ENCODE peak calls at places on chromosomes 1 and 21, in ten cellular contexts. T is uterus, N is GM23248, D is fibroblast of lung, X is cardiac muscle cell, U is GM23338, V is pancreas, K is endothelial cell of umbilical vein, R is psoas muscle, S is heart left ventricle. Q is an unnamed sample.
A peak's percentile ranks its signal among the peaks of the same experiment; 100 is the strongest.

GRCh38 chr1:234893725-234894630 is 234.7 kb downstream of the TOMM20 start:
- DNase-seq in T (no peak), S (no peak), N (peak; percentile 91), D (peak; percentile 59), U (no peak), V (no peak), X (peak; percentile 52), R (no peak), K (peak; percentile 98), Q (no peak)

GRCh38 chr21:45406801-45407628 is 2.0 kb downstream of the COL18A1 start:
- DNase-seq in V (peak; percentile 49), K (peak; percentile 21), D (no peak), X (no peak), T (no peak), S (peak; percentile 36), N (peak; percentile 10), U (peak; percentile 92), R (peak; percentile 30), Q (peak; percentile 59)

GRCh38 chr1:18907021-18907913 is 4.9 kb upstream of the ALDH4A1 start:
- DNase-seq in D (peak; percentile 74), U (peak; percentile 77), V (no peak), X (peak; percentile 76), N (peak; percentile 71), T (peak; percentile 64), S (peak; percentile 71), K (peak; percentile 79), R (peak; percentile 60), Q (peak; percentile 87)

GRCh38 chr1:223106856-223107255 is 36.2 kb downstream of the TLR5 start:
- DNase-seq in D (peak; percentile 26), V (no peak), R (no peak), K (peak; percentile 56), S (peak; percentile 54), N (no peak), X (peak; percentile 71), U (no peak), T (no peak), Q (no peak)

GRCh38 chr1:224450956-224451350 is 16.4 kb upstream of the WDR26 start:
- DNase-seq in V (no peak), T (no peak), X (no peak), U (no peak), K (no peak), S (no peak), R (no peak), N (no peak), D (no peak), Q (no peak)

GRCh38 chr1:107277022-107277421 is 136.2 kb downstream of the NTNG1 start:
- DNase-seq in T (no peak), K (peak; percentile 21), S (no peak), N (peak; percentile 84), V (no peak), R (no peak), D (peak; percentile 69), X (peak; percentile 54), U (peak; percentile 85), Q (no peak)

GRCh38 chr1:153549741-153550397 is 811 bp upstream of the S100A3 start:
- DNase-seq in S (no peak), U (no peak), X (no peak), D (no peak), K (no peak), N (no peak), R (no peak), T (peak; percentile 18), V (no peak), Q (peak; percentile 43)

GRCh38 chr1:9143250-9143649 is 14.3 kb upstream of the GPR157 start:
- DNase-seq in R (peak; percentile 50), S (no peak), D (peak; percentile 86), U (no peak), T (no peak), V (no peak), K (no peak), N (peak; percentile 88), X (peak; percentile 86), Q (no peak)

GRCh38 chr1:22709891-22710687 is 550 bp upstream of the EPHB2 start:
- DNase-seq in K (peak; percentile 49), R (peak; percentile 74), S (peak; percentile 57), U (peak; percentile 78), D (peak; percentile 71), V (peak; percentile 79), T (peak; percentile 74), N (peak; percentile 81), X (peak; percentile 85), Q (no peak)

GRCh38 chr1:244858357-244858756 is 6.0 kb downstream of the HNRNPU start:
- DNase-seq in K (no peak), X (no peak), N (no peak), U (no peak), S (no peak), D (no peak), R (no peak), V (no peak), T (no peak), Q (no peak)

GRCh38 chr1:89779541-89779940 is 41.3 kb upstream of the LRRC8D start:
- DNase-seq in S (no peak), K (no peak), X (no peak), T (no peak), V (no peak), R (no peak), N (no peak), U (no peak), D (no peak), Q (no peak)

DNA sequence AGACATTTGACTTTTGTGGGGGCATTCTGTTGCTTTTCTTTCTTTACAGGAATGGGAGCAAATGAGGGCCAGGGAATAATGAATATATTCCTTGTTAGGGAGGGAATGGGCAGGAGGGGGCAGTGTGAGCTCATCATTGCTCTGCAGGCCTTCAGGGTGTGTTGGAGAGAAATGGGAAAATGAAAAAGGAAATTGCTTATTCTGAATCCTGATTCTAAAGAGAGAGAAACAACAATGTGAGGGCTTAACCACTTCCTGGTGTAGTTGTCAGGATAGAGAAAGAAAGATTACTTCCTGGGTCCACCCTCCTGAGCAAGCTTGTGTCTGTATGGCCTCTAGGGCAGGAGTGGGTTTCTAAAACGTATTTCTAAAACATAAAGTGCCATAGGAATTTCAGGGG is 28.3 kb downstream of the VANGL2 start:
- DNase-seq in V (no peak), X (peak; percentile 72), K (peak; percentile 30), N (peak; percentile 63), R (no peak), U (peak; percentile 70), D (peak; percentile 55), T (no peak), S (no peak), Q (no peak)
- H3K27ac ChIP-seq in V (no peak overlapping the region), X (no peak overlapping the region), K (no peak overlapping the region), N (no peak overlapping the region), R (no peak overlapping the region), U (no peak overlapping the region), D (no peak overlapping the region), T (no peak overlapping the region), S (peak overlapping the region; percentile 11), Q (peak overlapping the region; percentile 86)

DNA sequence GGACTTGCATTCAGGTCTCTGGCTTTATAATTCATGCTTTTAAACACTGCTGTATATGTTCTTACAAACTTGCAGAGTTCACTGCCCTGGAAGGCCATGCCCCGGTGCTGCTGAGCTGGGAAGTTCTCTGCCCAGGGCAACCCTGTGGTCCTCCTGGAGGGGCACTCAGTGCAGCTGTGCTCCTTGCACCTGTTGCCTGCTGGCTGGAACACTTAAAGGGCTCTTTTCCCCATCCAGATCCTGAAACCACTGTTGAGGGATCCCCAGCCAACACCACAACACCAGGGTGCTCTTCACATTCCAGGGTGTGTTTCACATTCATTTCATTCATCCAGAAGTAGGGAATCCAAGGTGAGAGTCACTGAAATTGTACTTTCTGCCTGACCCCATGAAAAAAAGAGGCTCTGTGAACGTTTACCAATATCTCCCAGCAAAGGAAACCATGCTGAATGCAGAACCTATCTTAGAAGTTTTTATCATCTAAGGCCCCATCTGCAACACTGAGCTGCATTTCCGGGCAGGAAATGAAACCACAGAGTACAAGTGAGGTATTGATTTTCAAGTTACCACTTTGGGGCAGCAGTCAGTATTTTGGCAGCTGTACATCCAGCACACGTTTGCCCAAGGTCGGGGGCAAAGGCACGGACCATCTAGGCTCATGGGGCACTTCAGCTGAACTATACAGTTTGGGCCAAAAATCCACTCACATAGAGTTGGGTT is 16.4 kb upstream of the KIAA0040 start:
- DNase-seq in T (no peak), N (no peak), D (no peak), K (no peak), V (no peak), U (no peak), R (no peak), S (no peak), X (no peak), Q (no peak)
- H3K27ac ChIP-seq in T (no peak overlapping the region), N (no peak overlapping the region), D (no peak overlapping the region), K (no peak overlapping the region), V (no peak overlapping the region), U (no peak overlapping the region), R (no peak overlapping the region), S (no peak overlapping the region), X (no peak overlapping the region), Q (peak overlapping the region; percentile 68)

GRCh38 chr1:205502992-205503391 is 1.5 kb upstream of the CDK18 start:
- DNase-seq in S (no peak), K (no peak), X (no peak), N (no peak), D (no peak), U (no peak), T (no peak), V (peak; percentile 1), R (no peak), Q (no peak)

GRCh38 chr1:205505791-205506190 is 1.3 kb downstream of the CDK18 start:
- DNase-seq in V (no peak), N (peak; percentile 47), U (no peak), R (no peak), T (peak; percentile 51), D (no peak), X (no peak), K (no peak), S (peak; percentile 84), Q (no peak)

GRCh38 chr1:205504311-205505075 is at the start of gene CDK18:
- DNase-seq in V (peak; percentile 94), K (no peak), T (peak; percentile 69), N (no peak), D (peak; percentile 23), U (peak; percentile 96), S (peak; percentile 86), R (peak; percentile 56), X (peak; percentile 75), Q (peak; percentile 84)

GRCh38 chr1:205506409-205507196 is 2.1 kb downstream of the CDK18 start:
- DNase-seq in U (no peak), R (no peak), D (no peak), T (no peak), X (no peak), N (no peak), S (no peak), K (no peak), V (no peak), Q (no peak)

GRCh38 chr1:205505076-205505729 is 734 bp downstream of the CDK18 start:
- DNase-seq in K (no peak), R (no peak), D (no peak), U (peak; percentile 73), X (no peak), T (no peak), V (no peak), N (no peak), S (no peak), Q (no peak)
- H3K27ac ChIP-seq in K (no peak overlapping the region), R (no peak overlapping the region), D (no peak overlapping the region), U (peak overlapping the region; percentile 87), X (peak overlapping the region; percentile 58), T (peak overlapping the region; percentile 79), V (peak overlapping the region; percentile 31), N (no peak overlapping the region), S (peak overlapping the region; percentile 94), Q (peak overlapping the region; percentile 69)

DNA sequence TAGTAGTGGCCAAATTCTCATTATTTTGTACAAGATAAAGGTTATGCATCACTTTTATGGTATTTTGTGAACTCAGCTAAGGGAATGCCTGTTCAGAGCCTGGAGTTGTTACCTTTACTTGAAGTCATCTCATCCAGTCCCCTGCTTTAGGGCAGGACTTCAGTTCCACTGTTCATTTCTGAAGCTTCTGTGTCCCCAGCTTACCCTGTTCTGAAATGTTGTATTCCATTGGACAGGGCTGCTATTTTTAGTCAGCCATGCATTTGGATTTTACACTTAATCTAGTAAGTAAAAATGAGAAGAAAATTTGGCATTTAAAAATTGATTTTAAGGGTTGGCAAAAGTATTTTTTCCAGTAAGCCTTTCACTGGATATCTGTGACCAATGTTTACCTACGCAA is 11.6 kb upstream of the C4BPB start:
- DNase-seq in N (no peak), K (no peak), D (no peak), X (no peak), T (no peak), V (no peak), R (no peak), U (no peak), S (no peak), Q (no peak)
- H3K27ac ChIP-seq in N (no peak overlapping the region), K (no peak overlapping the region), D (no peak overlapping the region), X (no peak overlapping the region), T (no peak overlapping the region), V (no peak overlapping the region), R (peak overlapping the region; percentile 24), U (no peak overlapping the region), S (peak overlapping the region; percentile 60), Q (no peak overlapping the region)